ENCODE peak calls at places on chromosomes 16 and 17, in five cellular contexts. One of them, this sample, is unnamed.

GRCh38 chr17:49029841-49030240 is 32.7 kb downstream of the IGF2BP1 start:
- DNase-seq in mesenchymal stem cell: no peak
- DNase-seq in GM12892: no peak
- DNase-seq in lung microvascular endothelial cell: peak; percentile 68
- DNase-seq in stimulated activated CD4-positive, alpha-beta T cell treated with anti-CD3 and anti-CD28 coated beads, Interleukin-2, amount 100 ng/mL, for 24 hours: no peak
- DNase-seq in this sample: peak; percentile 89

GRCh38 chr16:85248269-85248668 is 136.0 kb upstream of the CIBAR2 start:
- DNase-seq in mesenchymal stem cell: no peak
- DNase-seq in GM12892: no peak
- DNase-seq in lung microvascular endothelial cell: no peak
- DNase-seq in stimulated activated CD4-positive, alpha-beta T cell treated with anti-CD3 and anti-CD28 coated beads, Interleukin-2, amount 100 ng/mL, for 24 hours: no peak
- DNase-seq in this sample: no peak

GRCh38 chr17:15969463-15969862 is 24.5 kb downstream of the ADORA2B start:
- DNase-seq in mesenchymal stem cell: no peak
- DNase-seq in GM12892: no peak
- DNase-seq in lung microvascular endothelial cell: no peak
- DNase-seq in stimulated activated CD4-positive, alpha-beta T cell treated with anti-CD3 and anti-CD28 coated beads, Interleukin-2, amount 100 ng/mL, for 24 hours: no peak
- DNase-seq in this sample: no peak

GRCh38 chr17:57363580-57363979 is 107.3 kb downstream of the MSI2 start:
- DNase-seq in mesenchymal stem cell: no peak
- DNase-seq in GM12892: no peak
- DNase-seq in lung microvascular endothelial cell: no peak
- DNase-seq in stimulated activated CD4-positive, alpha-beta T cell treated with anti-CD3 and anti-CD28 coated beads, Interleukin-2, amount 100 ng/mL, for 24 hours: no peak
- DNase-seq in this sample: no peak

GRCh38 chr17:56948491-56948890 is 12.4 kb downstream of the COIL start:
- DNase-seq in mesenchymal stem cell: no peak
- DNase-seq in GM12892: no peak
- DNase-seq in lung microvascular endothelial cell: no peak
- DNase-seq in stimulated activated CD4-positive, alpha-beta T cell treated with anti-CD3 and anti-CD28 coated beads, Interleukin-2, amount 100 ng/mL, for 24 hours: no peak
- DNase-seq in this sample: no peak

GRCh38 chr17:82831041-82831817 is 8.6 kb downstream of the ZNF750 start:
- DNase-seq in mesenchymal stem cell: no peak
- DNase-seq in GM12892: no peak
- DNase-seq in lung microvascular endothelial cell: no peak
- DNase-seq in stimulated activated CD4-positive, alpha-beta T cell treated with anti-CD3 and anti-CD28 coated beads, Interleukin-2, amount 100 ng/mL, for 24 hours: no peak
- DNase-seq in this sample: no peak

GRCh38 chr16:15810411-15810810 is 46.4 kb downstream of the MYH11 start:
- DNase-seq in mesenchymal stem cell: no peak
- DNase-seq in GM12892: no peak
- DNase-seq in lung microvascular endothelial cell: no peak
- DNase-seq in stimulated activated CD4-positive, alpha-beta T cell treated with anti-CD3 and anti-CD28 coated beads, Interleukin-2, amount 100 ng/mL, for 24 hours: no peak
- DNase-seq in this sample: no peak

GRCh38 chr16:25126820-25127232 is 15.3 kb downstream of the LCMT1 start:
- DNase-seq in mesenchymal stem cell: peak; percentile 72
- DNase-seq in GM12892: no peak
- DNase-seq in lung microvascular endothelial cell: peak; percentile 49
- DNase-seq in stimulated activated CD4-positive, alpha-beta T cell treated with anti-CD3 and anti-CD28 coated beads, Interleukin-2, amount 100 ng/mL, for 24 hours: peak; percentile 50
- DNase-seq in this sample: peak; percentile 76

GRCh38 chr17:9472094-9472493 is 103.5 kb downstream of the STX8 start:
- DNase-seq in mesenchymal stem cell: peak; percentile 28
- DNase-seq in GM12892: no peak
- DNase-seq in lung microvascular endothelial cell: no peak
- DNase-seq in stimulated activated CD4-positive, alpha-beta T cell treated with anti-CD3 and anti-CD28 coated beads, Interleukin-2, amount 100 ng/mL, for 24 hours: no peak
- DNase-seq in this sample: no peak

GRCh38 chr16:31093132-31093703 is 1.4 kb downstream of the VKORC1 start:
- DNase-seq in mesenchymal stem cell: no peak
- DNase-seq in GM12892: no peak
- DNase-seq in lung microvascular endothelial cell: peak; percentile 27
- DNase-seq in stimulated activated CD4-positive, alpha-beta T cell treated with anti-CD3 and anti-CD28 coated beads, Interleukin-2, amount 100 ng/mL, for 24 hours: no peak
- DNase-seq in this sample: no peak

GRCh38 chr17:411416-412120 is 59.0 kb upstream of the RPH3AL start:
- DNase-seq in mesenchymal stem cell: no peak
- DNase-seq in GM12892: no peak
- DNase-seq in lung microvascular endothelial cell: no peak
- DNase-seq in stimulated activated CD4-positive, alpha-beta T cell treated with anti-CD3 and anti-CD28 coated beads, Interleukin-2, amount 100 ng/mL, for 24 hours: no peak
- DNase-seq in this sample: no peak

GRCh38 chr17:17541640-17542001 is 45.4 kb upstream of the RASD1 start:
- DNase-seq in mesenchymal stem cell: no peak
- DNase-seq in GM12892: no peak
- DNase-seq in lung microvascular endothelial cell: no peak
- DNase-seq in stimulated activated CD4-positive, alpha-beta T cell treated with anti-CD3 and anti-CD28 coated beads, Interleukin-2, amount 100 ng/mL, for 24 hours: no peak
- DNase-seq in this sample: no peak

GRCh38 chr17:15303293-15303692 is 38.1 kb downstream of the TEKT3 start:
- DNase-seq in mesenchymal stem cell: no peak
- DNase-seq in GM12892: no peak
- DNase-seq in lung microvascular endothelial cell: peak; percentile 23
- DNase-seq in stimulated activated CD4-positive, alpha-beta T cell treated with anti-CD3 and anti-CD28 coated beads, Interleukin-2, amount 100 ng/mL, for 24 hours: no peak
- DNase-seq in this sample: peak; percentile 4

GRCh38 chr17:48586355-48586924 is 3.6 kb downstream of the HOXB3 start:
- DNase-seq in mesenchymal stem cell: no peak
- DNase-seq in GM12892: peak; percentile 58
- DNase-seq in lung microvascular endothelial cell: no peak
- DNase-seq in stimulated activated CD4-positive, alpha-beta T cell treated with anti-CD3 and anti-CD28 coated beads, Interleukin-2, amount 100 ng/mL, for 24 hours: peak; percentile 49
- DNase-seq in this sample: peak; percentile 56

GRCh38 chr17:1069847-1070246 is 72.9 kb downstream of the TIMM22 start:
- DNase-seq in mesenchymal stem cell: no peak
- DNase-seq in GM12892: no peak
- DNase-seq in lung microvascular endothelial cell: no peak
- DNase-seq in stimulated activated CD4-positive, alpha-beta T cell treated with anti-CD3 and anti-CD28 coated beads, Interleukin-2, amount 100 ng/mL, for 24 hours: no peak
- DNase-seq in this sample: no peak

GRCh38 chr17:70080541-70081347 is 5.7 kb downstream of the KCNJ16 start:
- DNase-seq in mesenchymal stem cell: no peak
- DNase-seq in GM12892: no peak
- DNase-seq in lung microvascular endothelial cell: no peak
- DNase-seq in stimulated activated CD4-positive, alpha-beta T cell treated with anti-CD3 and anti-CD28 coated beads, Interleukin-2, amount 100 ng/mL, for 24 hours: no peak
- DNase-seq in this sample: no peak

GRCh38 chr17:75313941-75314550 is 24.8 kb upstream of the SLC25A19 start:
- DNase-seq in mesenchymal stem cell: peak; percentile 10
- DNase-seq in GM12892: no peak
- DNase-seq in lung microvascular endothelial cell: no peak
- DNase-seq in stimulated activated CD4-positive, alpha-beta T cell treated with anti-CD3 and anti-CD28 coated beads, Interleukin-2, amount 100 ng/mL, for 24 hours: no peak
- DNase-seq in this sample: no peak

GRCh38 chr16:12317856-12318591 is 341.5 kb downstream of the SNX29 start:
- DNase-seq in mesenchymal stem cell: no peak
- DNase-seq in GM12892: no peak
- DNase-seq in lung microvascular endothelial cell: no peak
- DNase-seq in stimulated activated CD4-positive, alpha-beta T cell treated with anti-CD3 and anti-CD28 coated beads, Interleukin-2, amount 100 ng/mL, for 24 hours: no peak
- DNase-seq in this sample: no peak

GRCh38 chr16:79628501-79628975 is 28.0 kb upstream of the MAF start:
- DNase-seq in mesenchymal stem cell: peak; percentile 75
- DNase-seq in GM12892: peak; percentile 6
- DNase-seq in lung microvascular endothelial cell: no peak
- DNase-seq in stimulated activated CD4-positive, alpha-beta T cell treated with anti-CD3 and anti-CD28 coated beads, Interleukin-2, amount 100 ng/mL, for 24 hours: peak; percentile 69
- DNase-seq in this sample: no peak

GRCh38 chr16:4500283-4500682 is 24.1 kb downstream of the HMOX2 start:
- DNase-seq in mesenchymal stem cell: peak; percentile 93
- DNase-seq in GM12892: no peak
- DNase-seq in lung microvascular endothelial cell: peak; percentile 52
- DNase-seq in stimulated activated CD4-positive, alpha-beta T cell treated with anti-CD3 and anti-CD28 coated beads, Interleukin-2, amount 100 ng/mL, for 24 hours: no peak
- DNase-seq in this sample: peak; percentile 82

GRCh38 chr16:12519986-12520385 is 283.7 kb downstream of the CPPED1 start:
- DNase-seq in mesenchymal stem cell: no peak
- DNase-seq in GM12892: no peak
- DNase-seq in lung microvascular endothelial cell: no peak
- DNase-seq in stimulated activated CD4-positive, alpha-beta T cell treated with anti-CD3 and anti-CD28 coated beads, Interleukin-2, amount 100 ng/mL, for 24 hours: no peak
- DNase-seq in this sample: no peak

GRCh38 chr17:28147026-28147425 is 104.5 kb downstream of the NLK start:
- DNase-seq in mesenchymal stem cell: no peak
- DNase-seq in GM12892: no peak
- DNase-seq in lung microvascular endothelial cell: no peak
- DNase-seq in stimulated activated CD4-positive, alpha-beta T cell treated with anti-CD3 and anti-CD28 coated beads, Interleukin-2, amount 100 ng/mL, for 24 hours: no peak
- DNase-seq in this sample: peak; percentile 28

GRCh38 chr16:2056681-2057407 is 9.1 kb downstream of the TSC2 start:
- DNase-seq in mesenchymal stem cell: no peak
- DNase-seq in GM12892: no peak
- DNase-seq in lung microvascular endothelial cell: no peak
- DNase-seq in stimulated activated CD4-positive, alpha-beta T cell treated with anti-CD3 and anti-CD28 coated beads, Interleukin-2, amount 100 ng/mL, for 24 hours: no peak
- DNase-seq in this sample: no peak

GRCh38 chr17:17080181-17080631 is 37.9 kb downstream of the MPRIP start:
- DNase-seq in mesenchymal stem cell: no peak
- DNase-seq in GM12892: no peak
- DNase-seq in lung microvascular endothelial cell: no peak
- DNase-seq in stimulated activated CD4-positive, alpha-beta T cell treated with anti-CD3 and anti-CD28 coated beads, Interleukin-2, amount 100 ng/mL, for 24 hours: no peak
- DNase-seq in this sample: no peak